ENCODE peak calls at places on chromosomes 2 and 18, in ten cellular contexts. M, R, D, Y, E, S, I, N, C and L are unnamed samples.

GRCh38 chr18:74476154-74476553 is 19.0 kb upstream of the DIPK1C start:
- DNase-seq in M (no peak), R (no peak), D (no peak), Y (no peak), E (peak; percentile 73), S (no peak), I (no peak), N (no peak), C (no peak), L (peak; percentile 41)

GRCh38 chr2:114550895-114551793 is 108.7 kb downstream of the DPP10 start:
- DNase-seq in M (peak; percentile 78), R (peak; percentile 41), D (no peak), Y (no peak), E (peak; percentile 54), S (peak; percentile 26), I (peak; percentile 76), N (peak; percentile 29), C (peak; percentile 71), L (peak; percentile 45)

GRCh38 chr2:86010083-86010482 is 95.6 kb downstream of the POLR1A start:
- DNase-seq in M (no peak), R (no peak), D (no peak), Y (no peak), E (no peak), S (no peak), I (no peak), N (no peak), C (no peak), L (no peak)

GRCh38 chr2:170819941-170820646 is 3.4 kb downstream of the GAD1 start:
- DNase-seq in M (no peak), R (no peak), D (no peak), Y (no peak), E (no peak), S (no peak), I (no peak), N (no peak), C (no peak), L (no peak)

GRCh38 chr2:96923810-96924774 is 54.2 kb upstream of the SEMA4C start:
- DNase-seq in M (no peak), R (no peak), D (no peak), Y (no peak), E (no peak), S (no peak), I (no peak), N (no peak), C (no peak), L (peak; percentile 78)

GRCh38 chr2:210966330-210966729 is 409.9 kb downstream of the CPS1 start:
- DNase-seq in M (no peak), R (no peak), D (no peak), Y (no peak), E (no peak), S (no peak), I (no peak), N (no peak), C (no peak), L (no peak)

GRCh38 chr18:31648966-31649429 is 35.4 kb downstream of the B4GALT6 start:
- DNase-seq in M (no peak), R (peak; percentile 91), D (peak; percentile 18), Y (no peak), E (no peak), S (peak; percentile 59), I (no peak), N (no peak), C (peak; percentile 28), L (no peak)

GRCh38 chr2:42888846-42889245 is 96.5 kb upstream of the HAAO start:
- DNase-seq in M (no peak), R (no peak), D (no peak), Y (no peak), E (no peak), S (no peak), I (no peak), N (no peak), C (no peak), L (no peak)

GRCh38 chr2:221350621-221351020 is 221.5 kb downstream of the EPHA4 start:
- DNase-seq in M (no peak), R (no peak), D (peak; percentile 41), Y (no peak), E (no peak), S (no peak), I (no peak), N (no peak), C (no peak), L (no peak)

GRCh38 chr2:234142530-234142929 is 92.0 kb downstream of the SPP2 start:
- DNase-seq in M (no peak), R (no peak), D (no peak), Y (no peak), E (no peak), S (no peak), I (no peak), N (no peak), C (no peak), L (no peak)

GRCh38 chr18:59416818-59417217 is 57.8 kb upstream of the LMAN1 start:
- DNase-seq in M (no peak), R (no peak), D (no peak), Y (no peak), E (no peak), S (no peak), I (no peak), N (no peak), C (no peak), L (no peak)

GRCh38 chr2:127479219-127479825 is 47.0 kb downstream of the IWS1 start:
- DNase-seq in M (no peak), R (peak; percentile 59), D (peak; percentile 23), Y (no peak), E (no peak), S (peak; percentile 45), I (no peak), N (no peak), C (no peak), L (no peak)

DNA sequence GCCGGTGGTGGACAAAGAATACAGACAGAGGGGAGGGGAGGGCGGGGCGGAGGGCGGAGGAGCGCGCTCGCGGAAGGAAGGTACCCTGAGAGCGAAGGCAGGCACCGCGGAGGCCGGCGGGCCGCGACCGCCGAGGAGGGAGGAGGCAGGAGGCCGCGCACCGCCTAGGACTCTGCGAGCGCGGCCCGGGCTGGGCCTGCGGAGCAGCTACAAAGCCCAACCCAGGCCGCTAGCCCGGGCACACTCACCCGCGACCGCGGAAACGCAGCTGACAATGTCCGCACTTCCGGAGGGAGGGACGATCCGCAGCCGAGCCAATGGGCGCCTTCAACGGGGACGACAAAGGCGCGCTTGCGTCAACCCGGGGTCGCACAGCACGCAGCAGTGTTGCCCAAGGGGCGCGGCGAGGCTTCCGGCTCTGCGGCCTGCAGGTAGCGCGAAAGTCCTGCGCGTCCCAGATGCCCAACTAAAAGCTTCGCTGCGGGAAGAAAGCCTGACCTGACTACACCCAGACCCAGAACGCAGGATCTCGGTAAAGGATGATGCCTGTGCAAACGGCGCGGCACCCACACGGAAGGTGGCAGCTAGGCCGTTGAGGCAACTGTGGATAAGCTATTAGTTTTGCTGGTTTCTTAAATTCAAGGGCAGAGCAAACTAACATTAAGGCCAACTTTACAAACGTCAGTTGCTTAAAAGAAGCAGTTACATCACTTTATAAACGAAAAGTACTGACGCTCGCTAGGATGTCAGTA is at the start of gene C18orf32:
- DNase-seq in M (peak; percentile 97), R (peak; percentile 98), D (peak; percentile 95), Y (peak; percentile 95), E (peak; percentile 91), S (peak; percentile 92), I (peak; percentile 97), N (peak; percentile 93), C (peak; percentile 95), L (peak; percentile 96)
- TF ChIP-seq CTCF in M (no peak), R (no peak), D (no peak), Y (no peak), E (no peak), S (no peak), I (no peak), N (no peak), C (no peak), L (no peak)

GRCh38 chr18:32919799-32920198 is 147.0 kb upstream of the KLHL14 start:
- DNase-seq in M (no peak), R (peak; percentile 63), D (no peak), Y (no peak), E (peak; percentile 54), S (peak; percentile 44), I (peak; percentile 8), N (no peak), C (peak; percentile 63), L (peak; percentile 18)
- TF ChIP-seq CTCF in M (no peak), R (peak; percentile 63), D (no peak), Y (no peak), E (peak; percentile 52), S (peak; percentile 42), I (no peak), N (no peak), C (peak; percentile 52), L (no peak)

DNA sequence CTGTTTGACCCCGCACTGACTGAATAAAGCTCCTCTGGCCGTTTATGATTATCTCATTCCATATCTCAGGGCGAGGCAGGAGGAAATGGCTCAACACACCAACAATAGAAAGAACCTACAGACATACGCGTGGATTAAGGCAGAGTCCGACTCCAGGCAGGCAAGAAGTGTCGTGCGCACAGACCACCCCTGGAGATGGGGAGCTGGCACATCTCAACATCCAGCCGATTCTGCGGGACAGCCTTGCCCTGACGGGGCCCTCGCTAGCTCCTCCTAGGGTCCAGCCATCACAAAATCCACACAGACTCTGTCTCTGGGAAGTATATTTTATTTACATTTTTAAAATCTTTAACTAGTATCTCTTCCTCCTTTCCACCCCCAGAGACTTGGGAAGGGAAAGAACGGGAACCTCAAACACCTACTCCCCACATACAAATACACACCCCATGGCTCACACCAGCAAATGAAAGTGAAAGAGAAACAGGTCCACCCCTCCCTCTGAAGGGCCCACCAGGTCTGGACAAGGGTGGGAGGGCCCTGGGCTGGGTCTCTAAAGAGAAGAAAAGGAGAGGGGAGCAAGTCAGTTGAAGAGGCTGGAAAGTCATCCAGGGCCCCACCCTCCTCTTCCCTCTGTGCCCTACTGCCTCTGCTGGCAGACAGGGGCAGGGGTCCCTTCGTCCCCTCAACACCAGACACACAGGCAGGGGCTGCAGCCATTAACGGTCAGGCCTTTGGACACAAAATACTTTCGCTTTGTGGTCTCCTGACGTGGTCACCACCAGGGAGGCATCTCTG is 3.2 kb downstream of the GPBAR1 start:
- DNase-seq in M (no peak), R (no peak), D (no peak), Y (peak; percentile 5), E (no peak), S (no peak), I (peak; percentile 52), N (no peak), C (no peak), L (no peak)
- TF ChIP-seq CTCF in M (no peak), R (no peak), D (peak; percentile 7), Y (no peak), E (no peak), S (no peak), I (no peak), N (no peak), C (no peak), L (no peak)

DNA sequence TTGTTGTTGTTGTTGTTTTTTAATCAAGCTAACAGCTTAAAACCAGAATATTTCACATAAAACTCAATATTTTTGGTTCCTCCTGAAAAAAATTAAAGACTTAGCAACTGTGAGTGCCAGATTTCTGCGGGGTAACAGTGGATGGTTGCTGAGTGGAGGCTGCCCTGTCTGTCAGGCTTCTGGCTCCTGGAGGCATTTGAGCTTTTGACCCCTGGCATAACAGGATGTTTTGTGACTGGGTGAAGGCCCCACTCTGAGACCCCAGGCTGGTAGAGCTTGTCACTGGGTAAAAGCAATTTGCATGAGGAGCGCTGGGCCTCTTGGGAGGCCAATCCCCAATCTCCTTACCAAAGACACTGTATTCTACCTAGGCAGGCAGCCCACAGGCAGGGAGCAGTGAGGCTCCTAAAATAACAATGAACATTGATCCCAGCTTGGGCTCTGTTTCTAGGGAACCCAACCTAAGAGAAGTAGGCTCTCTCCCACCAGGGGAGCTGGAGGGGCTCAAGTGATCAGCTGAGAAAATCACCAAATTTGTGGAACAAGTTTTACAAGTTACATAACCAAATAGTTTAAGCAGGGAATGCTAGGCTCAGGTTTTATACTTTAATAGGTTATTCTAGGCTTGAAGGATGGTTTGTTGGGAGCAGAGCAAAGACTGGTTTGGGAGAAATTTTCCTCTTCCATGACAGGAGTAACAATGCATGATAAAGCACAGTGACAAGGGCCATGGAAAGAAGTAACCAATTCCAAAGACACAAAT is 5.9 kb upstream of the SPRED2 start:
- DNase-seq in M (no peak), R (no peak), D (no peak), Y (no peak), E (no peak), S (no peak), I (no peak), N (no peak), C (no peak), L (no peak)
- TF ChIP-seq CTCF in M (no peak), R (no peak), D (no peak), Y (no peak), E (no peak), S (no peak), I (no peak), N (no peak), C (no peak), L (no peak)